ENCODE peak calls at places on chromosome 22, in ten cellular contexts. O, Y, K, S, G, U, Z, I, R and C are unnamed samples.

GRCh38 chr22:28358244-28358777 is 321.3 kb downstream of the TTC28 start:
- DNase-seq in O (no peak), Y (no peak), K (no peak), S (no peak), G (no peak), U (no peak), Z (no peak), I (no peak), R (no peak), C (no peak)

GRCh38 chr22:36397081-36397766 is 9.5 kb upstream of the MYH9 start:
- DNase-seq in O (no peak), Y (peak; percentile 44), K (no peak), S (peak; percentile 87), G (peak; percentile 66), U (no peak), Z (no peak), I (peak; percentile 79), R (peak; percentile 40), C (peak; percentile 81)

GRCh38 chr22:32281092-32281491 is 25.9 kb upstream of the SLC5A4 start:
- DNase-seq in O (no peak), Y (no peak), K (no peak), S (peak; percentile 70), G (peak; percentile 2), U (no peak), Z (no peak), I (peak; percentile 87), R (peak; percentile 59), C (no peak)

GRCh38 chr22:50726643-50727340 is 11.2 kb upstream of the ACR start:
- DNase-seq in O (no peak), Y (peak; percentile 51), K (no peak), S (no peak), G (no peak), U (peak; percentile 4), Z (no peak), I (no peak), R (no peak), C (no peak)

GRCh38 chr22:50057292-50057867 is 718 bp downstream of the TTLL8 start:
- DNase-seq in O (no peak), Y (no peak), K (no peak), S (no peak), G (no peak), U (no peak), Z (no peak), I (no peak), R (no peak), C (no peak)

GRCh38 chr22:27686534-27686933 is 115.0 kb downstream of the MN1 start:
- DNase-seq in O (no peak), Y (no peak), K (no peak), S (peak; percentile 93), G (peak; percentile 95), U (peak; percentile 5), Z (no peak), I (peak; percentile 30), R (peak; percentile 64), C (peak; percentile 91)

GRCh38 chr22:35065796-35066218 is at the start of gene ISX:
- DNase-seq in O (no peak), Y (no peak), K (peak; percentile 26), S (no peak), G (no peak), U (no peak), Z (no peak), I (no peak), R (no peak), C (no peak)

GRCh38 chr22:29480512-29481264 is 670 bp downstream of the NEFH start:
- DNase-seq in O (peak; percentile 96), Y (peak; percentile 75), K (no peak), S (peak; percentile 60), G (peak; percentile 50), U (peak; percentile 14), Z (peak; percentile 20), I (peak; percentile 73), R (peak; percentile 58), C (peak; percentile 82)

GRCh38 chr22:31891366-31892079 is 52.8 kb upstream of the YWHAH start:
- DNase-seq in O (peak; percentile 59), Y (no peak), K (no peak), S (peak; percentile 82), G (no peak), U (no peak), Z (no peak), I (peak; percentile 42), R (peak; percentile 31), C (peak; percentile 41)

DNA sequence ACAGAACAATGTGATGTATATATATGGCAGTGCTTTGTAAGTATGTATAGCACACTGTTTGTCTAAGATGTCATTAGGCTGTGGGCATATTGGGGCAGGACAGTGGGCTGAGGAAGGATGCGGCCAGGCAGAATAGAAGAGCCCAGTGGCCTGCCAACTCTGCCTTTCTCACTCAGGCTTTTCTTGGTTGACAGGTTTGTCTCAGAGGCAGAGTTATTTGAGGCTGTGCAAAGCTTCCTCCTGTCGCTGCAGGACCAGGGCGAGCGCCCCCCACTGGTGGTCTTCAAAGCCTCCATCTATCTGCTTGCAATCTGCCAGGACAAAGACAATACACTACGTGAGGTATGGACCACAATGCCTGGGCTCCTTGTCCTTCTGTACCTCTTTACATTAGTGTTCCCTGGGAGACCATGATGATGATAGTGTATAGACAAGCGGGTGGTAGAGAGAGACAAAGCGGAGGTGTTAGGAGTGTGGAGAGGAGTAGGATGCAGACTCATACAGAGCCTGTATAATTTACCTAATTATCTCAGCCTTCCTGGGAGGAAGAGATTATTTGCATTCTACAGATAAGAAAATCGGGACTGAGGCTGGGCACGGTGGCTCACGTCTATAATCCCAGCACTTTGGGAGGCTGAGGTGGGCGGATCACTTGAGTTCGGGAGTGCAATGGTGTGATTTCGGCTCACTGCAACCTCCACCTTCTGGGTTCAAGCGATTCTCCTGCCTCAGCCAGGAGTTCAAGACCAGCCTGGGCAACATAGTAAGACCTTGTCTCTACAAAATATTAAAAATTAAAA is 37.3 kb upstream of the CCDC134 start:
- DNase-seq in O (no peak), Y (peak; percentile 94), K (peak; percentile 12), S (no peak), G (no peak), U (no peak), Z (peak; percentile 64), I (peak; percentile 82), R (no peak), C (peak; percentile 65)
- TF ChIP-seq CTCF in O (peak; percentile 37), Y (peak; percentile 86), K (peak; percentile 64), S (no peak), G (no peak), U (peak; percentile 27), Z (peak; percentile 67), I (peak; percentile 46), R (peak; percentile 41), C (peak; percentile 55)

GRCh38 chr22:19718255-19719054 is 4.2 kb downstream of the SEPTIN5 start:
- DNase-seq in O (no peak), Y (no peak), K (no peak), S (no peak), G (no peak), U (no peak), Z (no peak), I (no peak), R (no peak), C (no peak)
- TF ChIP-seq CTCF in O (no peak), Y (no peak), K (no peak), S (no peak), G (no peak), U (no peak), Z (peak; percentile 23), I (no peak), R (no peak), C (no peak)

GRCh38 chr22:45163417-45164216 is at the start of gene NUP50:
- DNase-seq in O (peak; percentile 100), Y (peak; percentile 98), K (peak; percentile 94), S (peak; percentile 93), G (peak; percentile 96), U (peak; percentile 88), Z (peak; percentile 90), I (peak; percentile 98), R (peak; percentile 96), C (peak; percentile 98)
- TF ChIP-seq CTCF in O (no peak), Y (no peak), K (peak; percentile 8), S (no peak), G (no peak), U (no peak), Z (peak; percentile 17), I (no peak), R (no peak), C (no peak)

DNA sequence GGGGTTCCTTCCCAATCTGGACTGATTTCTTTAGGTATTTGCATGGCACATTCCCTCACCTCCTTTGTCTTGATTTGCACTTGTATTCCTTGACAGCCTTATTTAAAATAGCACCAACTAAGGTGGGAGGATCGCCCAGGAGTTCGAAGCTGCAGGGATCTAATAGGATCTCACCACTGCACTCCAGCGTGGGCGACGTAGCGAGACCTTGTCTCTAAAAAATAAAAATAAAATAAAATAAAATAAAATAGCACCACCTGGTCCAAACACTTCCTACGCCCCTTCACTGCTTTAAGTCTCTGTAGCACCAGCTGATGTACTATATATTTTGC is 775 bp downstream of the SLC2A11 start:
- DNase-seq in O (no peak), Y (no peak), K (no peak), S (no peak), G (no peak), U (no peak), Z (no peak), I (no peak), R (no peak), C (no peak)
- TF ChIP-seq CTCF in O (no peak), Y (no peak), K (no peak), S (no peak), G (no peak), U (no peak), Z (no peak), I (no peak), R (no peak), C (peak; percentile 25)